ENCODE peak calls at places on chromosomes 11 and 22, in nine cellular contexts. M, Y, H, I, U, P, G, T and W are unnamed samples.

GRCh38 chr11:130804306-130805077 is 111.8 kb downstream of the SNX19 start:
- DNase-seq in P (no peak), H (no peak), M (no peak), Y (no peak), G (no peak), T (no peak), I (no peak), U (no peak), W (no peak)

GRCh38 chr22:50713571-50714056 is 24.4 kb upstream of the ACR start:
- DNase-seq in M (no peak), Y (no peak), T (no peak), G (peak), U (no peak), P (no peak), H (no peak), I (no peak), W (no peak)

GRCh38 chr11:18408558-18409242 is 3.4 kb upstream of the LDHC start:
- DNase-seq in I (no peak), T (peak), U (no peak), H (no peak), G (no peak), Y (no peak), P (no peak), M (no peak), W (no peak)

GRCh38 chr11:63896071-63896470 is 20.9 kb downstream of the RCOR2 start:
- DNase-seq in P (no peak), T (no peak), Y (no peak), H (no peak), G (no peak), M (no peak), I (no peak), U (no peak), W (no peak)

GRCh38 chr22:36385491-36386350 is 2.0 kb downstream of the MYH9 start:
- DNase-seq in T (peak), P (peak), U (no peak), M (no peak), Y (peak), G (peak), H (no peak), I (no peak), W (peak)

GRCh38 chr11:114040706-114041211 is 18.8 kb upstream of the ZBTB16 start:
- DNase-seq in P (no peak), U (peak), I (no peak), T (peak), H (no peak), Y (no peak), G (no peak), M (no peak), W (no peak)

GRCh38 chr11:125441648-125442410 is 54.2 kb downstream of the FEZ1 start:
- DNase-seq in T (no peak), U (no peak), I (no peak), M (no peak), H (no peak), P (no peak), G (no peak), Y (no peak), W (no peak)

GRCh38 chr11:134062255-134063030 is 6.4 kb upstream of the JAM3 start:
- DNase-seq in G (no peak), M (no peak), P (no peak), Y (no peak), T (no peak), H (no peak), I (no peak), U (no peak), W (no peak)

GRCh38 chr11:24588075-24588474 is 91.2 kb downstream of the LUZP2 start:
- DNase-seq in M (no peak), T (peak), H (no peak), I (no peak), P (no peak), G (no peak), Y (no peak), U (peak), W (no peak)

GRCh38 chr22:46436595-46437163 is 100.7 kb downstream of the CELSR1 start:
- DNase-seq in T (peak), G (no peak), H (no peak), P (no peak), I (no peak), Y (no peak), M (no peak), U (no peak), W (no peak)

GRCh38 chr11:46050065-46050464 is 71.2 kb downstream of the PHF21A start:
- DNase-seq in H (no peak), I (peak), U (no peak), T (peak), M (no peak), P (no peak), Y (no peak), G (peak), W (no peak)

GRCh38 chr11:67700141-67700540 is 25.7 kb upstream of the ALDH3B2 start:
- DNase-seq in H (no peak), I (no peak), U (no peak), P (no peak), M (no peak), T (no peak), G (no peak), Y (no peak), W (no peak)

GRCh38 chr11:111405551-111405950 is 26.5 kb upstream of the POU2AF1 start:
- DNase-seq in Y (no peak), I (no peak), M (no peak), U (no peak), G (no peak), P (no peak), H (no peak), T (no peak), W (no peak)

GRCh38 chr11:67996622-67997459 is 7.1 kb downstream of the UNC93B1 start:
- DNase-seq in G (peak), Y (peak), M (no peak), U (peak), I (no peak), H (peak), P (no peak), T (peak), W (no peak)

GRCh38 chr11:61587541-61587941 is 6.7 kb upstream of the SYT7 start:
- DNase-seq in H (no peak), T (peak), G (peak), M (no peak), I (no peak), P (no peak), Y (peak), U (no peak), W (no peak)

GRCh38 chr11:116334596-116334995 is 438.2 kb downstream of the BUD13 start:
- DNase-seq in H (no peak), U (no peak), P (no peak), T (no peak), I (no peak), Y (no peak), G (no peak), M (no peak), W (no peak)

GRCh38 chr22:23531966-23532735 is 47.9 kb downstream of the IGLL1 start:
- DNase-seq in H (peak), I (no peak), M (no peak), U (no peak), T (no peak), Y (no peak), G (no peak), P (no peak), W (no peak)

GRCh38 chr11:72079776-72080325 is 491 bp downstream of the NUMA1 start:
- DNase-seq in P (no peak), H (no peak), G (no peak), U (no peak), I (no peak), Y (no peak), M (no peak), T (no peak), W (no peak)

GRCh38 chr22:50699754-50700386 is 27.2 kb downstream of the SHANK3 start:
- DNase-seq in T (no peak), U (no peak), M (no peak), G (no peak), I (no peak), Y (no peak), H (peak), P (no peak), W (no peak)

GRCh38 chr11:23078289-23078971 is 218.2 kb upstream of the CCDC179 start:
- DNase-seq in M (no peak), T (peak), H (no peak), G (no peak), Y (no peak), U (peak), I (no peak), P (no peak), W (no peak)

GRCh38 chr22:38835888-38836301 is 7.9 kb downstream of the NPTXR start:
- DNase-seq in P (no peak), M (no peak), T (peak), I (no peak), U (peak), H (no peak), G (no peak), Y (no peak), W (no peak)